ENCODE peak calls at places on chromosomes 2 and 18, in eight cellular contexts. One of them, this sample, is unnamed. For H3K9me3 and H3K4me1, the result is how much of the 10 kb centered on the place peaks cover.

GRCh38 chr2:231781798-231782726 is 980 bp upstream of the PDE6D start:
- DNase-seq in psoas muscle: no peak
- DNase-seq in heart left ventricle: no peak
- DNase-seq in heart right ventricle: no peak
- DNase-seq in esophagus squamous epithelium: no peak
- DNase-seq in naive thymus-derived CD4-positive, alpha-beta T cell: peak
- DNase-seq in cardiac muscle cell: no peak
- DNase-seq in mammary epithelial cell: peak
- DNase-seq in this sample: peak

GRCh38 chr18:65750421-65751144 is at the start of gene CDH7:
- DNase-seq in mammary epithelial cell: no peak
- DNase-seq in psoas muscle: peak
- DNase-seq in cardiac muscle cell: peak
- DNase-seq in esophagus squamous epithelium: no peak
- DNase-seq in naive thymus-derived CD4-positive, alpha-beta T cell: no peak
- DNase-seq in heart right ventricle: peak
- DNase-seq in heart left ventricle: no peak
- DNase-seq in this sample: no peak

GRCh38 chr2:236101311-236101950 is 66.8 kb downstream of the GBX2 start:
- DNase-seq in psoas muscle: no peak
- DNase-seq in esophagus squamous epithelium: no peak
- DNase-seq in mammary epithelial cell: no peak
- DNase-seq in heart left ventricle: no peak
- DNase-seq in heart right ventricle: no peak
- DNase-seq in cardiac muscle cell: peak
- DNase-seq in naive thymus-derived CD4-positive, alpha-beta T cell: no peak
- DNase-seq in this sample: no peak

GRCh38 chr2:120161190-120161589 is 62.0 kb downstream of the TMEM185B start:
- DNase-seq in heart left ventricle: no peak
- DNase-seq in cardiac muscle cell: no peak
- DNase-seq in esophagus squamous epithelium: no peak
- DNase-seq in naive thymus-derived CD4-positive, alpha-beta T cell: no peak
- DNase-seq in mammary epithelial cell: no peak
- DNase-seq in heart right ventricle: no peak
- DNase-seq in psoas muscle: no peak
- DNase-seq in this sample: no peak

GRCh38 chr2:165938237-165938636 is 15.3 kb downstream of the TTC21B start:
- DNase-seq in esophagus squamous epithelium: no peak
- DNase-seq in mammary epithelial cell: no peak
- DNase-seq in heart left ventricle: no peak
- DNase-seq in psoas muscle: no peak
- DNase-seq in naive thymus-derived CD4-positive, alpha-beta T cell: no peak
- DNase-seq in heart right ventricle: no peak
- DNase-seq in cardiac muscle cell: no peak
- DNase-seq in this sample: no peak

GRCh38 chr2:127081826-127082633 is 24.9 kb downstream of the BIN1 start:
- DNase-seq in heart left ventricle: no peak
- DNase-seq in naive thymus-derived CD4-positive, alpha-beta T cell: peak
- DNase-seq in cardiac muscle cell: no peak
- DNase-seq in psoas muscle: peak
- DNase-seq in mammary epithelial cell: no peak
- DNase-seq in heart right ventricle: no peak
- DNase-seq in esophagus squamous epithelium: peak
- DNase-seq in this sample: peak

GRCh38 chr2:208407667-208408066 is 1.1 kb downstream of the PTH2R start:
- DNase-seq in psoas muscle: no peak
- DNase-seq in heart left ventricle: no peak
- DNase-seq in esophagus squamous epithelium: no peak
- DNase-seq in cardiac muscle cell: peak
- DNase-seq in mammary epithelial cell: no peak
- DNase-seq in heart right ventricle: no peak
- DNase-seq in naive thymus-derived CD4-positive, alpha-beta T cell: no peak
- DNase-seq in this sample: no peak

GRCh38 chr18:37265382-37265781 is 300.2 kb downstream of the CELF4 start:
- DNase-seq in heart right ventricle: no peak
- DNase-seq in heart left ventricle: no peak
- DNase-seq in cardiac muscle cell: no peak
- DNase-seq in mammary epithelial cell: no peak
- DNase-seq in naive thymus-derived CD4-positive, alpha-beta T cell: no peak
- DNase-seq in esophagus squamous epithelium: no peak
- DNase-seq in psoas muscle: no peak
- DNase-seq in this sample: no peak

GRCh38 chr2:164335947-164336346 is 285.3 kb downstream of the GRB14 start:
- DNase-seq in naive thymus-derived CD4-positive, alpha-beta T cell: no peak
- DNase-seq in esophagus squamous epithelium: no peak
- DNase-seq in heart right ventricle: no peak
- DNase-seq in heart left ventricle: no peak
- DNase-seq in mammary epithelial cell: no peak
- DNase-seq in cardiac muscle cell: no peak
- DNase-seq in psoas muscle: no peak
- DNase-seq in this sample: no peak

GRCh38 chr2:62685986-62686625 is 19.4 kb upstream of the EHBP1 start:
- DNase-seq in naive thymus-derived CD4-positive, alpha-beta T cell: no peak
- DNase-seq in cardiac muscle cell: no peak
- DNase-seq in mammary epithelial cell: peak
- DNase-seq in heart right ventricle: no peak
- DNase-seq in heart left ventricle: no peak
- DNase-seq in esophagus squamous epithelium: no peak
- DNase-seq in psoas muscle: no peak
- DNase-seq in this sample: no peak

GRCh38 chr2:11305958-11306357 is 38.5 kb downstream of the ROCK2 start:
- DNase-seq in cardiac muscle cell: no peak
- DNase-seq in heart right ventricle: no peak
- DNase-seq in naive thymus-derived CD4-positive, alpha-beta T cell: no peak
- DNase-seq in heart left ventricle: no peak
- DNase-seq in mammary epithelial cell: peak
- DNase-seq in psoas muscle: no peak
- DNase-seq in esophagus squamous epithelium: no peak
- DNase-seq in this sample: no peak

GRCh38 chr18:44579028-44579692 is 101.5 kb upstream of the SETBP1 start:
- DNase-seq in psoas muscle: no peak
- DNase-seq in naive thymus-derived CD4-positive, alpha-beta T cell: no peak
- DNase-seq in cardiac muscle cell: peak
- DNase-seq in esophagus squamous epithelium: no peak
- DNase-seq in mammary epithelial cell: peak
- DNase-seq in heart right ventricle: no peak
- DNase-seq in heart left ventricle: no peak
- DNase-seq in this sample: no peak

GRCh38 chr2:71358931-71359671 is 27.5 kb downstream of the ZNF638 start:
- DNase-seq in naive thymus-derived CD4-positive, alpha-beta T cell: no peak
- DNase-seq in heart right ventricle: no peak
- DNase-seq in psoas muscle: peak
- DNase-seq in cardiac muscle cell: no peak
- DNase-seq in mammary epithelial cell: peak
- DNase-seq in heart left ventricle: no peak
- DNase-seq in esophagus squamous epithelium: no peak
- DNase-seq in this sample: no peak

GRCh38 chr2:119378566-119378965 is 11.8 kb downstream of the DBI start:
- DNase-seq in heart left ventricle: no peak
- DNase-seq in esophagus squamous epithelium: no peak
- DNase-seq in naive thymus-derived CD4-positive, alpha-beta T cell: no peak
- DNase-seq in cardiac muscle cell: no peak
- DNase-seq in mammary epithelial cell: no peak
- DNase-seq in heart right ventricle: no peak
- DNase-seq in psoas muscle: no peak
- DNase-seq in this sample: no peak

GRCh38 chr2:231099918-231100317 is 24.9 kb downstream of the HTR2B start:
- DNase-seq in esophagus squamous epithelium: no peak
- DNase-seq in naive thymus-derived CD4-positive, alpha-beta T cell: no peak
- DNase-seq in psoas muscle: no peak
- DNase-seq in cardiac muscle cell: peak
- DNase-seq in mammary epithelial cell: no peak
- DNase-seq in heart right ventricle: no peak
- DNase-seq in heart left ventricle: no peak
- DNase-seq in this sample: no peak

GRCh38 chr18:31386683-31387082 is 10.1 kb downstream of the DSG4 start:
- DNase-seq in heart right ventricle: no peak
- DNase-seq in esophagus squamous epithelium: no peak
- DNase-seq in psoas muscle: no peak
- DNase-seq in heart left ventricle: no peak
- DNase-seq in cardiac muscle cell: no peak
- DNase-seq in mammary epithelial cell: no peak
- DNase-seq in naive thymus-derived CD4-positive, alpha-beta T cell: no peak
- DNase-seq in this sample: no peak
- H3K27ac ChIP-seq in heart right ventricle: no peak
- H3K27ac ChIP-seq in esophagus squamous epithelium: no peak
- H3K27ac ChIP-seq in psoas muscle: no peak
- H3K27ac ChIP-seq in heart left ventricle: no peak
- H3K27ac ChIP-seq in cardiac muscle cell: no peak
- H3K27ac ChIP-seq in mammary epithelial cell: no peak
- H3K27ac ChIP-seq in naive thymus-derived CD4-positive, alpha-beta T cell: no peak
- H3K27ac ChIP-seq in this sample: no peak

GRCh38 chr2:196651387-196652094 is 12.0 kb downstream of the CCDC150 start:
- DNase-seq in naive thymus-derived CD4-positive, alpha-beta T cell: no peak
- DNase-seq in cardiac muscle cell: no peak
- DNase-seq in mammary epithelial cell: no peak
- DNase-seq in psoas muscle: no peak
- DNase-seq in heart right ventricle: no peak
- DNase-seq in esophagus squamous epithelium: no peak
- DNase-seq in heart left ventricle: no peak
- DNase-seq in this sample: no peak

GRCh38 chr2:196653843-196654242 is 14.3 kb downstream of the CCDC150 start:
- DNase-seq in heart left ventricle: no peak
- DNase-seq in esophagus squamous epithelium: no peak
- DNase-seq in naive thymus-derived CD4-positive, alpha-beta T cell: no peak
- DNase-seq in cardiac muscle cell: no peak
- DNase-seq in heart right ventricle: no peak
- DNase-seq in psoas muscle: no peak
- DNase-seq in mammary epithelial cell: no peak
- DNase-seq in this sample: no peak

GRCh38 chr2:196652869-196653268 is 13.4 kb downstream of the CCDC150 start:
- DNase-seq in cardiac muscle cell: no peak
- DNase-seq in heart right ventricle: no peak
- DNase-seq in mammary epithelial cell: no peak
- DNase-seq in naive thymus-derived CD4-positive, alpha-beta T cell: no peak
- DNase-seq in esophagus squamous epithelium: no peak
- DNase-seq in psoas muscle: no peak
- DNase-seq in heart left ventricle: no peak
- DNase-seq in this sample: no peak

DNA sequence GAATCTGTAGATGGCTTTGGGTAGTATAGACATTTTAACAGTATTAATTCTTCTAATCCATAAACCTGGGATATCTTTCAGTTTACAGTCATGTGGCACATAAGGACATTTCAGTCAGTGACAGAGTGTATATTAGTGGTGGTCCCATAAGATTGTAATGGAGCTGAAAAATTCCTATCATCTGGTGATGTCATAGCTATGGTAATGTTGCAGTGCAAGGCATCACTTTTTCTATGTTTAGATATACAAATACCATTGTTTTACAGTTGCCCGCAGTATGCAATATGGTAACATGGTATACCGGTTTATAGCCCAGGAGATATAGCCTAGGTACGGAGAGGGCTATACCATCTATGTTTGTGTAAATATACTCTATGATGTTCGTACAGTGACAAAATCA is 9.7 kb downstream of the CCDC150 start:
- DNase-seq in naive thymus-derived CD4-positive, alpha-beta T cell: no peak
- DNase-seq in heart left ventricle: no peak
- DNase-seq in psoas muscle: no peak
- DNase-seq in esophagus squamous epithelium: no peak
- DNase-seq in mammary epithelial cell: no peak
- DNase-seq in cardiac muscle cell: no peak
- DNase-seq in heart right ventricle: no peak
- DNase-seq in this sample: no peak
- H3K9me3 ChIP-seq in naive thymus-derived CD4-positive, alpha-beta T cell: under half
- H3K9me3 ChIP-seq in heart left ventricle: half or more
- H3K9me3 ChIP-seq in psoas muscle: under half
- H3K9me3 ChIP-seq in esophagus squamous epithelium: under half
- H3K9me3 ChIP-seq in mammary epithelial cell: under half
- H3K9me3 ChIP-seq in cardiac muscle cell: under half
- H3K9me3 ChIP-seq in heart right ventricle: under half
- H3K9me3 ChIP-seq in this sample: under half

GRCh38 chr2:238287702-238288649 is at the start of gene PER2:
- DNase-seq in esophagus squamous epithelium: peak
- DNase-seq in naive thymus-derived CD4-positive, alpha-beta T cell: peak
- DNase-seq in psoas muscle: peak
- DNase-seq in mammary epithelial cell: peak
- DNase-seq in heart right ventricle: peak
- DNase-seq in heart left ventricle: peak
- DNase-seq in cardiac muscle cell: peak
- DNase-seq in this sample: peak

GRCh38 chr2:238286095-238286494 is 2.3 kb downstream of the PER2 start:
- DNase-seq in heart right ventricle: no peak
- DNase-seq in psoas muscle: no peak
- DNase-seq in esophagus squamous epithelium: no peak
- DNase-seq in cardiac muscle cell: no peak
- DNase-seq in naive thymus-derived CD4-positive, alpha-beta T cell: no peak
- DNase-seq in mammary epithelial cell: no peak
- DNase-seq in heart left ventricle: no peak
- DNase-seq in this sample: no peak

GRCh38 chr2:238285653-238286082 is 2.7 kb downstream of the PER2 start:
- DNase-seq in esophagus squamous epithelium: peak
- DNase-seq in heart right ventricle: peak
- DNase-seq in cardiac muscle cell: no peak
- DNase-seq in mammary epithelial cell: peak
- DNase-seq in heart left ventricle: peak
- DNase-seq in naive thymus-derived CD4-positive, alpha-beta T cell: no peak
- DNase-seq in psoas muscle: peak
- DNase-seq in this sample: no peak

GRCh38 chr2:238286551-238286950 is 1.9 kb downstream of the PER2 start:
- DNase-seq in heart left ventricle: peak
- DNase-seq in mammary epithelial cell: peak
- DNase-seq in cardiac muscle cell: no peak
- DNase-seq in esophagus squamous epithelium: no peak
- DNase-seq in naive thymus-derived CD4-positive, alpha-beta T cell: no peak
- DNase-seq in heart right ventricle: peak
- DNase-seq in psoas muscle: peak
- DNase-seq in this sample: no peak

GRCh38 chr2:238286987-238287386 is 1.4 kb downstream of the PER2 start:
- DNase-seq in heart right ventricle: no peak
- DNase-seq in cardiac muscle cell: no peak
- DNase-seq in mammary epithelial cell: no peak
- DNase-seq in psoas muscle: no peak
- DNase-seq in naive thymus-derived CD4-positive, alpha-beta T cell: no peak
- DNase-seq in heart left ventricle: no peak
- DNase-seq in esophagus squamous epithelium: no peak
- DNase-seq in this sample: no peak
- H3K4me1 ChIP-seq in heart right ventricle: under half
- H3K4me1 ChIP-seq in cardiac muscle cell: under half
- H3K4me1 ChIP-seq in mammary epithelial cell: half or more
- H3K4me1 ChIP-seq in psoas muscle: under half
- H3K4me1 ChIP-seq in naive thymus-derived CD4-positive, alpha-beta T cell: under half
- H3K4me1 ChIP-seq in heart left ventricle: under half
- H3K4me1 ChIP-seq in esophagus squamous epithelium: half or more
- H3K4me1 ChIP-seq in this sample: under half

DNA sequence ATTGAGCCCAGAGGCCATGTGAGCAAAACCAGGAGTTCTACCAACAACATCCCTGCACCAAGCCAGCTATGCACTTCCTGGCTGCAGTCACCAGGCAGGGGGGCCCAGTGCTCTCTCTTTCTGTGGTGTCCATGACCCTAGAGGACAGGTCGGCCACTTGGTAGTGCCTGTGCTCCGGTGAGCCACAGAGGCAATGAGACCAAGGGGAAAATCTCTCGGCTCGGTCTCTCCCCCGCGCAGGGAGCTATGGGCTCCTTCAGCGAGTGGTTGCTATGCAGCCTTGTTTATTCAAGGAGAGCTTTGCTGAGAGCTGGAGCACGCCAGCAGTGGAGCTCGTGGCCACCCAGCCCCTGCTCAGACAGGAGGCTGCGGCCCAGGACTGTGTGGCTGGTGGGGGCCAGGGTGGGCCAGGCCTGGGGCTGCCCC is at the start of gene TOGARAM2:
- DNase-seq in heart right ventricle: peak
- DNase-seq in psoas muscle: no peak
- DNase-seq in naive thymus-derived CD4-positive, alpha-beta T cell: no peak
- DNase-seq in mammary epithelial cell: no peak
- DNase-seq in esophagus squamous epithelium: no peak
- DNase-seq in cardiac muscle cell: no peak
- DNase-seq in heart left ventricle: no peak
- DNase-seq in this sample: no peak
- H3K27ac ChIP-seq in heart right ventricle: peak
- H3K27ac ChIP-seq in psoas muscle: no peak
- H3K27ac ChIP-seq in naive thymus-derived CD4-positive, alpha-beta T cell: no peak
- H3K27ac ChIP-seq in mammary epithelial cell: no peak
- H3K27ac ChIP-seq in esophagus squamous epithelium: peak
- H3K27ac ChIP-seq in cardiac muscle cell: no peak
- H3K27ac ChIP-seq in heart left ventricle: peak
- H3K27ac ChIP-seq in this sample: no peak

This sample was measured in CD4-positive, CD25-positive, alpha-beta regulatory T cell.